ENCODE peak calls at places on chromosome 16, in six cellular contexts. V is colonic mucosa; C is HuH-7; E is iris pigment epithelial cell; M is activated T-helper 1 cell treated with Interleukin-2 at 50 U/mL for 16 hours; Q is CD8-positive, alpha-beta T cell. U is an unnamed sample.

GRCh38 chr16:68370921-68371651 is 60.3 kb downstream of the PRMT7 start:
- DNase-seq in V (no peak), C (no peak), E (no peak), M (no peak), Q (peak), U (no peak)

GRCh38 chr16:17921357-17921978 is 415.1 kb downstream of the NPIPA8 start:
- DNase-seq in V (peak), C (peak), E (no peak), M (peak), Q (peak), U (no peak)

GRCh38 chr16:85087899-85088569 is 24.2 kb downstream of the CIBAR2 start:
- DNase-seq in V (no peak), C (no peak), E (no peak), M (no peak), Q (no peak), U (no peak)

GRCh38 chr16:13969711-13970110 is 49.8 kb downstream of the ERCC4 start:
- DNase-seq in V (no peak), C (no peak), E (no peak), M (no peak), Q (no peak), U (no peak)

GRCh38 chr16:25126820-25127232 is 15.3 kb downstream of the LCMT1 start:
- DNase-seq in V (peak), C (no peak), E (peak), M (no peak), Q (no peak), U (no peak)

GRCh38 chr16:49986351-49987124 is 38.5 kb upstream of the CNEP1R1 start:
- DNase-seq in V (no peak), C (no peak), E (peak), M (no peak), Q (no peak), U (no peak)

GRCh38 chr16:66521951-66522771 is 27.8 kb downstream of the TK2 start:
- DNase-seq in V (peak), C (no peak), E (peak), M (peak), Q (peak), U (no peak)

GRCh38 chr16:72018470-72018869 is 9.9 kb downstream of the DHODH start:
- DNase-seq in V (no peak), C (no peak), E (no peak), M (no peak), Q (no peak), U (no peak)

GRCh38 chr16:20383106-20384029 is 21.2 kb downstream of the PDILT start:
- DNase-seq in V (peak), C (peak), E (peak), M (no peak), Q (no peak), U (peak)

GRCh38 chr16:75679366-75679765 is 2.6 kb upstream of the CPHXL2 start:
- DNase-seq in V (no peak), C (no peak), E (peak), M (no peak), Q (no peak), U (no peak)

GRCh38 chr16:27785307-27785678 is 235.3 kb downstream of the KATNIP start:
- DNase-seq in V (no peak), C (no peak), E (no peak), M (no peak), Q (no peak), U (no peak)

GRCh38 chr16:89700649-89701424 is 668 bp downstream of the SPATA2L start:
- DNase-seq in V (peak), C (peak), E (peak), M (peak), Q (peak), U (no peak)

GRCh38 chr16:24858219-24859041 is 12.7 kb downstream of the SLC5A11 start:
- DNase-seq in V (peak), C (peak), E (peak), M (peak), Q (peak), U (peak)

U was measured in C1 segment of cervical spinal cord.